ENCODE peak calls at places on chromosomes 16 and 17, in five cellular contexts. B is astrocyte of the spinal cord; I is activated T-helper 1 cell treated with anti-CD3 and anti-CD28 coated beads, Interleukin-12 subunit alpha, Interleukin-12 subunit beta, Interleukin-2, Interleukin-4 antibody, amounts not matched to agents 30 ng/mL and 10 ng/mL and 1 ng/mL, durations not matched to agents 14 hours and 24 hours and 36 hours; L is LoVo; W is tibial nerve. O is an unnamed sample.

GRCh38 chr17:64739316-64740058 is 77.4 kb upstream of the SMURF2 start:
- DNase-seq in L (no peak), B (peak), W (no peak), I (no peak), O (peak)

GRCh38 chr17:64378890-64379354 is 11.7 kb downstream of the PECAM1 start:
- DNase-seq in L (no peak), I (no peak), W (no peak), B (no peak), O (peak)

GRCh38 chr16:54473201-54473993 is 186.8 kb upstream of the IRX3 start:
- DNase-seq in W (no peak), I (no peak), B (no peak), L (no peak), O (peak)

GRCh38 chr17:78615631-78616030 is 38.4 kb upstream of the DNAH17 start:
- DNase-seq in B (no peak), L (no peak), W (no peak), I (no peak), O (no peak)

GRCh38 chr17:81578038-81578441 is 25.9 kb upstream of the FAAP100 start:
- DNase-seq in I (no peak), L (no peak), W (no peak), B (no peak), O (peak)

GRCh38 chr16:4664538-4665418 is 28.6 kb upstream of the NUDT16L1 start:
- DNase-seq in I (peak), L (no peak), W (no peak), B (no peak), O (no peak)

GRCh38 chr16:8600144-8600856 is 10.0 kb upstream of the TMEM114 start:
- DNase-seq in L (no peak), I (no peak), B (no peak), W (no peak), O (no peak)

GRCh38 chr17:67434061-67434525 is 57.0 kb downstream of the PITPNC1 start:
- DNase-seq in B (no peak), L (no peak), W (no peak), I (peak), O (peak)

GRCh38 chr16:11274964-11275363 is 1.3 kb downstream of the PRM2 start:
- DNase-seq in B (no peak), W (no peak), I (no peak), L (no peak), O (no peak)

GRCh38 chr16:65964752-65965151 is 401.7 kb upstream of the CDH5 start:
- DNase-seq in L (no peak), W (no peak), B (no peak), I (no peak), O (no peak)

GRCh38 chr16:31695667-31696066 is 168.0 kb downstream of the AHSP start:
- DNase-seq in L (no peak), W (no peak), I (peak), B (no peak), O (no peak)

GRCh38 chr17:74345433-74346241 is 16.0 kb downstream of the BTBD17 start:
- DNase-seq in W (no peak), L (peak), B (no peak), I (no peak), O (peak)

GRCh38 chr16:81220369-81220768 is 18.1 kb upstream of the BCO1 start:
- DNase-seq in L (no peak), B (no peak), W (no peak), I (no peak), O (no peak)

GRCh38 chr16:87200637-87201036 is 116.6 kb downstream of the C16orf95 start:
- DNase-seq in B (no peak), L (no peak), I (no peak), W (no peak), O (no peak)

GRCh38 chr16:57283214-57283955 is 1.1 kb downstream of the PLLP start:
- DNase-seq in L (peak), I (no peak), W (no peak), B (no peak), O (no peak)

GRCh38 chr17:50274945-50275221 is 617 bp downstream of the TMEM92 start:
- DNase-seq in I (no peak), B (no peak), L (no peak), W (no peak), O (no peak)

GRCh38 chr17:82837586-82838320 is 2.1 kb downstream of the ZNF750 start:
- DNase-seq in W (no peak), B (no peak), I (no peak), L (no peak), O (no peak)

GRCh38 chr16:84071151-84071550 is 28.6 kb upstream of the SLC38A8 start:
- DNase-seq in B (no peak), L (no peak), W (no peak), I (no peak), O (no peak)

GRCh38 chr16:54546481-54546880 is 259.9 kb upstream of the IRX3 start:
- DNase-seq in B (no peak), L (no peak), W (no peak), I (no peak), O (no peak)

GRCh38 chr17:57379237-57380054 is 123.1 kb downstream of the MSI2 start:
- DNase-seq in I (no peak), L (no peak), W (no peak), B (peak), O (peak)

GRCh38 chr17:67223924-67224323 is 21.1 kb downstream of the HELZ start:
- DNase-seq in B (no peak), I (no peak), W (no peak), L (no peak), O (no peak)

GRCh38 chr17:10776372-10776771 is 27.5 kb downstream of the TMEM238L start:
- DNase-seq in L (no peak), W (no peak), I (no peak), B (no peak), O (no peak)

GRCh38 chr17:50507871-50508572 is at the start of gene MYCBPAP:
- DNase-seq in B (peak), L (peak), W (peak), I (peak), O (peak)

GRCh38 chr16:4957420-4957719 is 760 bp upstream of the SEC14L5 start:
- DNase-seq in I (no peak), L (no peak), W (no peak), B (no peak), O (no peak)

GRCh38 chr17:40432864-40433528 is 10.3 kb upstream of the IGFBP4 start:
- DNase-seq in B (peak), L (no peak), W (no peak), I (no peak), O (peak)

GRCh38 chr16:50861926-50862325 is 120.0 kb downstream of the CYLD start:
- DNase-seq in I (no peak), W (no peak), L (peak), B (peak), O (peak)

GRCh38 chr17:38980455-38981217 is 13.4 kb upstream of the FBXO47 start:
- DNase-seq in W (no peak), B (no peak), I (no peak), L (no peak), O (peak)

GRCh38 chr16:11994187-11995119 is 17.9 kb downstream of the SNX29 start:
- DNase-seq in W (no peak), L (no peak), I (no peak), B (no peak), O (no peak)

GRCh38 chr16:66382966-66383299 is 16.4 kb downstream of the CDH5 start:
- DNase-seq in I (no peak), B (peak), W (no peak), L (peak), O (peak)

GRCh38 chr17:54781389-54781788 is 119.3 kb upstream of the TOM1L1 start:
- DNase-seq in I (no peak), L (no peak), W (no peak), B (no peak), O (no peak)

GRCh38 chr16:10356870-10357842 is 28.7 kb upstream of the ATF7IP2 start:
- DNase-seq in B (no peak), L (no peak), W (no peak), I (no peak), O (no peak)

GRCh38 chr17:62111562-62112180 is 46.6 kb upstream of the MED13 start:
- DNase-seq in I (no peak), L (no peak), W (no peak), B (no peak), O (no peak)

GRCh38 chr17:1931759-1932579 is 93.2 kb downstream of the RTN4RL1 start:
- DNase-seq in L (no peak), W (no peak), B (peak), I (no peak), O (no peak)

GRCh38 chr17:48241131-48241591 is 133.6 kb downstream of the SNX11 start:
- DNase-seq in B (peak), W (no peak), L (peak), I (no peak), O (peak)

GRCh38 chr16:76946879-76947278 is 244.1 kb upstream of the MON1B start:
- DNase-seq in L (peak), B (peak), W (no peak), I (no peak), O (peak)

GRCh38 chr17:16623282-16623681 is 30.4 kb downstream of the ZNF624 start:
- DNase-seq in I (no peak), W (no peak), L (no peak), B (no peak), O (no peak)

GRCh38 chr17:38606646-38607611 is 1.2 kb upstream of the SRCIN1 start:
- DNase-seq in I (no peak), B (no peak), L (no peak), W (no peak), O (no peak)

GRCh38 chr17:38510424-38511125 is 82.3 kb downstream of the ARHGAP23 start:
- DNase-seq in W (no peak), B (peak), I (no peak), L (no peak), O (peak)

GRCh38 chr17:2485543-2485942 is 26.1 kb downstream of the METTL16 start:
- DNase-seq in I (no peak), B (no peak), W (no peak), L (no peak), O (peak)

GRCh38 chr17:73228748-73229236 is 32.9 kb downstream of the CPSF4L start:
- DNase-seq in I (no peak), L (peak), B (peak), W (peak), O (peak)

O was measured in cardiac fibroblast.